ENCODE peak calls at places on chromosomes 11 and 22, in five cellular contexts. B is naive B cell; Q is GF-D8; H is activated CD4-positive, alpha-beta T cell treated with anti-CD3 and anti-CD28 coated beads for 48 hours; F is Caki2. R is an unnamed sample.

GRCh38 chr11:57095417-57095816 is 86.3 kb upstream of the LRRC55 start:
- DNase-seq in Q (no peak), B (no peak), F (no peak), H (no peak), R (no peak)

GRCh38 chr11:103529217-103529684 is 420.0 kb downstream of the DYNC2H1 start:
- DNase-seq in H (no peak), F (peak; percentile 63), Q (no peak), B (no peak), R (no peak)

GRCh38 chr22:29603358-29604191 is at the start of gene NF2:
- DNase-seq in Q (peak; percentile 99), B (peak; percentile 99), H (peak; percentile 99), F (no peak), R (peak; percentile 100)

GRCh38 chr11:98561216-98561615 is 459.5 kb upstream of the CNTN5 start:
- DNase-seq in H (no peak), F (no peak), B (no peak), Q (no peak), R (no peak)

GRCh38 chr11:7686761-7687160 is 13.5 kb upstream of the CYB5R2 start:
- DNase-seq in F (no peak), B (no peak), H (no peak), Q (no peak), R (no peak)

GRCh38 chr11:119739975-119740374 is 11.0 kb upstream of the NECTIN1 start:
- DNase-seq in F (no peak), H (no peak), Q (no peak), B (no peak), R (no peak)

GRCh38 chr11:7651700-7652099 is 21.6 kb downstream of the CYB5R2 start:
- DNase-seq in H (no peak), Q (no peak), F (no peak), B (no peak), R (peak; percentile 96)

GRCh38 chr11:32821517-32821916 is 8.2 kb upstream of the PRRG4 start:
- DNase-seq in F (peak; percentile 13), Q (no peak), B (no peak), H (no peak), R (no peak)

GRCh38 chr11:32448232-32448631 is 12.9 kb upstream of the WT1 start:
- DNase-seq in F (no peak), H (no peak), Q (no peak), B (no peak), R (no peak)

GRCh38 chr22:44319685-44320084 is 6.9 kb upstream of the SHISAL1 start:
- DNase-seq in H (no peak), F (no peak), B (no peak), Q (no peak), R (no peak)

GRCh38 chr22:47102648-47103047 is 340.2 kb downstream of the TBC1D22A start:
- DNase-seq in F (no peak), Q (no peak), H (no peak), B (no peak), R (no peak)

GRCh38 chr11:70155386-70155785 is 47.7 kb upstream of the FADD start:
- DNase-seq in Q (no peak), F (no peak), H (no peak), B (no peak), R (no peak)

GRCh38 chr11:72037554-72038311 is 39.0 kb downstream of the IL18BP start:
- DNase-seq in B (no peak), F (no peak), H (no peak), Q (no peak), R (no peak)

GRCh38 chr11:114058026-114058706 is 1.3 kb upstream of the ZBTB16 start:
- DNase-seq in Q (no peak), B (no peak), F (no peak), H (no peak), R (no peak)

GRCh38 chr11:64994318-64994717 is 2.5 kb downstream of the BATF2 start:
- DNase-seq in F (no peak), Q (no peak), B (no peak), H (no peak), R (no peak)

GRCh38 chr11:2315395-2316168 is 13.8 kb downstream of the TSPAN32 start:
- DNase-seq in B (no peak), H (no peak), F (no peak), Q (no peak), R (peak; percentile 80)

GRCh38 chr11:45053736-45054446 is 92.5 kb upstream of the PRDM11 start:
- DNase-seq in F (no peak), Q (no peak), B (no peak), H (no peak), R (no peak)

GRCh38 chr11:45945392-45945999 is 23.0 kb downstream of the LARGE2 start:
- DNase-seq in B (no peak), H (no peak), F (no peak), Q (no peak), R (no peak)

GRCh38 chr22:41001722-41002122 is 50.5 kb downstream of the RBX1 start:
- DNase-seq in H (no peak), Q (no peak), B (no peak), F (peak; percentile 78), R (no peak)

GRCh38 chr11:2213890-2214526 is 42.4 kb upstream of the TH start:
- DNase-seq in Q (no peak), F (no peak), H (no peak), B (no peak), R (no peak)

GRCh38 chr11:63274776-63275175 is 31.4 kb upstream of the SLC22A25 start:
- DNase-seq in H (no peak), B (no peak), Q (no peak), F (no peak), R (no peak)

GRCh38 chr22:23820748-23821211 is 18.0 kb downstream of the DERL3 start:
- DNase-seq in Q (peak; percentile 84), B (peak; percentile 41), H (no peak), F (no peak), R (peak; percentile 54)

GRCh38 chr11:124812876-124813275 is 12.7 kb upstream of the MSANTD2 start:
- DNase-seq in B (no peak), Q (no peak), H (no peak), F (no peak), R (no peak)

GRCh38 chr11:84249344-84250135 is 963.4 kb upstream of the CCDC90B start:
- DNase-seq in H (no peak), F (peak; percentile 2), B (no peak), Q (no peak), R (no peak)

GRCh38 chr11:14544611-14545010 is 24.4 kb upstream of the PSMA1 start:
- DNase-seq in Q (peak; percentile 85), H (no peak), F (no peak), B (no peak), R (no peak)

GRCh38 chr22:27144345-27144744 is 487.0 kb downstream of the MIAT start:
- DNase-seq in Q (no peak), H (no peak), B (no peak), F (no peak), R (no peak)

GRCh38 chr11:109015283-109015682 is 350.4 kb downstream of the DDX10 start:
- DNase-seq in H (no peak), B (no peak), Q (no peak), F (peak; percentile 8), R (no peak)

GRCh38 chr11:94641167-94641761 is 74.1 kb downstream of the PIWIL4 start:
- DNase-seq in B (no peak), Q (no peak), H (no peak), F (no peak), R (no peak)

GRCh38 chr11:2892215-2893020 is 6.8 kb upstream of the CDKN1C start:
- DNase-seq in Q (peak; percentile 14), H (peak; percentile 79), B (peak; percentile 55), F (peak; percentile 44), R (no peak)

GRCh38 chr11:1161410-1162152 is 3.8 kb downstream of the MUC5AC start:
- DNase-seq in Q (no peak), F (no peak), H (no peak), B (no peak), R (no peak)